ENCODE peak calls at places on chromosome 2, in four cellular contexts. U, Z, N and W are unnamed samples.

GRCh38 chr2:12928197-12928596 is 211.5 kb downstream of the TRIB2 start:
- DNase-seq in Z (no peak), N (no peak), U (no peak), W (no peak)

GRCh38 chr2:186968277-186968676 is 119.3 kb upstream of the ZSWIM2 start:
- DNase-seq in Z (no peak), N (no peak), U (no peak), W (no peak)

GRCh38 chr2:216352653-216353270 is 19.5 kb downstream of the MARCHF4 start:
- DNase-seq in N (peak), Z (no peak), U (no peak), W (peak)

GRCh38 chr2:111072220-111072871 is 48.4 kb upstream of the BCL2L11 start:
- DNase-seq in U (no peak), N (no peak), Z (no peak), W (no peak)

GRCh38 chr2:545711-546650 is 131.2 kb downstream of the TMEM18 start:
- DNase-seq in N (no peak), U (no peak), Z (no peak), W (no peak)

GRCh38 chr2:101809656-101810055 is 112.1 kb downstream of the MAP4K4 start:
- DNase-seq in Z (no peak), N (no peak), U (no peak), W (no peak)

GRCh38 chr2:76008001-76008702 is 297.4 kb upstream of the GCFC2 start:
- DNase-seq in U (no peak), N (no peak), Z (no peak), W (no peak)

GRCh38 chr2:20052872-20053281 is 1.4 kb upstream of the LAPTM4A start:
- DNase-seq in U (no peak), N (no peak), Z (no peak), W (no peak)

GRCh38 chr2:128421861-128422311 is 103.2 kb upstream of the HS6ST1 start:
- DNase-seq in U (no peak), Z (no peak), N (no peak), W (no peak)

GRCh38 chr2:234991290-234991689 is 39.5 kb downstream of the SH3BP4 start:
- DNase-seq in U (no peak), Z (no peak), N (no peak), W (no peak)

GRCh38 chr2:36459725-36460137 is 104.2 kb downstream of the CRIM1 start:
- DNase-seq in N (no peak), U (no peak), Z (no peak), W (no peak)